ENCODE peak calls at places on chromosomes 3 and 15, in eight cellular contexts. One of them, this sample, is unnamed.

GRCh38 chr3:45544024-45544718 is 50.4 kb upstream of the LIMD1 start:
- DNase-seq in mammary epithelial cell: no peak
- DNase-seq in tibial artery: no peak
- DNase-seq in OCI-LY7: no peak
- DNase-seq in uterus: no peak
- DNase-seq in fibroblast of pulmonary artery: peak; percentile 8
- DNase-seq in H9: no peak
- DNase-seq in cardiac muscle cell: no peak
- DNase-seq in this sample: no peak

GRCh38 chr15:70863450-70864218 is 9.7 kb upstream of the LARP6 start:
- DNase-seq in mammary epithelial cell: peak; percentile 96
- DNase-seq in tibial artery: no peak
- DNase-seq in OCI-LY7: no peak
- DNase-seq in uterus: no peak
- DNase-seq in fibroblast of pulmonary artery: peak; percentile 86
- DNase-seq in H9: no peak
- DNase-seq in cardiac muscle cell: no peak
- DNase-seq in this sample: no peak

GRCh38 chr15:42650208-42651066 is 75.0 kb downstream of the STARD9 start:
- DNase-seq in mammary epithelial cell: peak; percentile 85
- DNase-seq in tibial artery: peak; percentile 64
- DNase-seq in OCI-LY7: peak; percentile 80
- DNase-seq in uterus: peak; percentile 63
- DNase-seq in fibroblast of pulmonary artery: peak; percentile 90
- DNase-seq in H9: peak; percentile 51
- DNase-seq in cardiac muscle cell: peak; percentile 74
- DNase-seq in this sample: peak; percentile 25

GRCh38 chr3:49785565-49786356 is 581 bp downstream of the IP6K1 start:
- DNase-seq in mammary epithelial cell: peak; percentile 44
- DNase-seq in tibial artery: no peak
- DNase-seq in OCI-LY7: peak; percentile 37
- DNase-seq in uterus: peak; percentile 35
- DNase-seq in fibroblast of pulmonary artery: peak; percentile 39
- DNase-seq in H9: no peak
- DNase-seq in cardiac muscle cell: peak; percentile 59
- DNase-seq in this sample: peak; percentile 25

GRCh38 chr3:110575702-110576101 is 495.9 kb upstream of the NECTIN3 start:
- DNase-seq in mammary epithelial cell: no peak
- DNase-seq in tibial artery: no peak
- DNase-seq in OCI-LY7: no peak
- DNase-seq in uterus: no peak
- DNase-seq in fibroblast of pulmonary artery: no peak
- DNase-seq in H9: peak; percentile 30
- DNase-seq in cardiac muscle cell: no peak
- DNase-seq in this sample: no peak

GRCh38 chr3:39937315-39937714 is 127.9 kb downstream of the MYRIP start:
- DNase-seq in mammary epithelial cell: no peak
- DNase-seq in tibial artery: no peak
- DNase-seq in OCI-LY7: no peak
- DNase-seq in uterus: no peak
- DNase-seq in fibroblast of pulmonary artery: no peak
- DNase-seq in H9: no peak
- DNase-seq in cardiac muscle cell: no peak
- DNase-seq in this sample: no peak

GRCh38 chr3:114539525-114539924 is 245.7 kb downstream of the TIGIT start:
- DNase-seq in mammary epithelial cell: no peak
- DNase-seq in tibial artery: no peak
- DNase-seq in OCI-LY7: no peak
- DNase-seq in uterus: no peak
- DNase-seq in fibroblast of pulmonary artery: no peak
- DNase-seq in H9: no peak
- DNase-seq in cardiac muscle cell: no peak
- DNase-seq in this sample: no peak

GRCh38 chr3:171811059-171811912 is 1.0 kb upstream of the PLD1 start:
- DNase-seq in mammary epithelial cell: peak; percentile 98
- DNase-seq in tibial artery: peak; percentile 49
- DNase-seq in OCI-LY7: no peak
- DNase-seq in uterus: peak; percentile 70
- DNase-seq in fibroblast of pulmonary artery: peak; percentile 99
- DNase-seq in H9: no peak
- DNase-seq in cardiac muscle cell: no peak
- DNase-seq in this sample: no peak

GRCh38 chr15:76588811-76589747 is 252.5 kb downstream of the ISL2 start:
- DNase-seq in mammary epithelial cell: peak; percentile 50
- DNase-seq in tibial artery: no peak
- DNase-seq in OCI-LY7: no peak
- DNase-seq in uterus: no peak
- DNase-seq in fibroblast of pulmonary artery: no peak
- DNase-seq in H9: no peak
- DNase-seq in cardiac muscle cell: no peak
- DNase-seq in this sample: no peak

GRCh38 chr15:73273181-73274002 is 95.4 kb downstream of the HCN4 start:
- DNase-seq in mammary epithelial cell: peak; percentile 47
- DNase-seq in tibial artery: peak; percentile 38
- DNase-seq in OCI-LY7: peak; percentile 56
- DNase-seq in uterus: peak; percentile 49
- DNase-seq in fibroblast of pulmonary artery: peak; percentile 76
- DNase-seq in H9: peak; percentile 66
- DNase-seq in cardiac muscle cell: peak; percentile 73
- DNase-seq in this sample: peak; percentile 30

GRCh38 chr3:71185733-71186455 is 397.6 kb downstream of the FOXP1 start:
- DNase-seq in mammary epithelial cell: peak; percentile 59
- DNase-seq in tibial artery: no peak
- DNase-seq in OCI-LY7: peak; percentile 10
- DNase-seq in uterus: no peak
- DNase-seq in fibroblast of pulmonary artery: peak; percentile 71
- DNase-seq in H9: no peak
- DNase-seq in cardiac muscle cell: no peak
- DNase-seq in this sample: no peak

GRCh38 chr15:51071609-51072008 is 23.1 kb downstream of the TNFAIP8L3 start:
- DNase-seq in mammary epithelial cell: no peak
- DNase-seq in tibial artery: no peak
- DNase-seq in OCI-LY7: no peak
- DNase-seq in uterus: no peak
- DNase-seq in fibroblast of pulmonary artery: no peak
- DNase-seq in H9: no peak
- DNase-seq in cardiac muscle cell: no peak
- DNase-seq in this sample: no peak

GRCh38 chr15:80789296-80789695 is 10.1 kb downstream of the CEMIP start:
- DNase-seq in mammary epithelial cell: no peak
- DNase-seq in tibial artery: no peak
- DNase-seq in OCI-LY7: no peak
- DNase-seq in uterus: no peak
- DNase-seq in fibroblast of pulmonary artery: no peak
- DNase-seq in H9: no peak
- DNase-seq in cardiac muscle cell: no peak
- DNase-seq in this sample: no peak

GRCh38 chr3:139941580-139941979 is 6.6 kb downstream of the CLSTN2 start:
- DNase-seq in mammary epithelial cell: no peak
- DNase-seq in tibial artery: no peak
- DNase-seq in OCI-LY7: no peak
- DNase-seq in uterus: no peak
- DNase-seq in fibroblast of pulmonary artery: no peak
- DNase-seq in H9: no peak
- DNase-seq in cardiac muscle cell: no peak
- DNase-seq in this sample: no peak

GRCh38 chr3:3629911-3630310 is 169.3 kb upstream of the LRRN1 start:
- DNase-seq in mammary epithelial cell: no peak
- DNase-seq in tibial artery: no peak
- DNase-seq in OCI-LY7: no peak
- DNase-seq in uterus: no peak
- DNase-seq in fibroblast of pulmonary artery: peak; percentile 6
- DNase-seq in H9: no peak
- DNase-seq in cardiac muscle cell: no peak
- DNase-seq in this sample: no peak

GRCh38 chr15:45762726-45763125 is 127.9 kb downstream of the SQOR start:
- DNase-seq in mammary epithelial cell: no peak
- DNase-seq in tibial artery: no peak
- DNase-seq in OCI-LY7: no peak
- DNase-seq in uterus: no peak
- DNase-seq in fibroblast of pulmonary artery: no peak
- DNase-seq in H9: no peak
- DNase-seq in cardiac muscle cell: no peak
- DNase-seq in this sample: no peak

GRCh38 chr3:170865209-170866094 is 4.5 kb downstream of the RPL22L1 start:
- DNase-seq in mammary epithelial cell: peak; percentile 9
- DNase-seq in tibial artery: no peak
- DNase-seq in OCI-LY7: no peak
- DNase-seq in uterus: no peak
- DNase-seq in fibroblast of pulmonary artery: no peak
- DNase-seq in H9: no peak
- DNase-seq in cardiac muscle cell: no peak
- DNase-seq in this sample: no peak

DNA sequence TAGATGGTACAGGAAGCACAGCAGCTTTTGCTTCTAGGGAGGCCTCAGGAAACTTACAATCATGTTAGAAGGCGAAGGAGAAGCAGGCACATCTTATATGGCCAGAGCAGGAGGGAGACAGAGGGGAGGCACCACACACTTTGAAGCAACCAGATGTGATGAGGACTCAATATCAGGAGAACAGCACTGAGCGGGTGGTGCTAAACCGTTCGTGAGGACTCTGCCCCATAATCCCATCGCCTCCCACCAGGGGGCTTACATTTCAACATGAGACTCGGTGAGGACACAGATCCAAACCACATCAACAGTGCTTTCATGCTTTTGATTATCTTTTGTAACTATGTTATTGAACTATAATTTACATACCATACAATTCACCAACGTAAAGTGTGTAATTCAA is 7.6 kb upstream of the TMEM44 start:
- DNase-seq in mammary epithelial cell: no peak
- DNase-seq in tibial artery: no peak
- DNase-seq in OCI-LY7: peak; percentile 27
- DNase-seq in uterus: no peak
- DNase-seq in fibroblast of pulmonary artery: peak; percentile 62
- DNase-seq in H9: no peak
- DNase-seq in cardiac muscle cell: no peak
- DNase-seq in this sample: no peak
- TF ChIP-seq CTCF in mammary epithelial cell: no peak
- TF ChIP-seq CTCF in tibial artery: no peak
- TF ChIP-seq CTCF in OCI-LY7: peak; percentile 63
- TF ChIP-seq CTCF in uterus: no peak
- TF ChIP-seq CTCF in fibroblast of pulmonary artery: peak; percentile 44
- TF ChIP-seq CTCF in H9: peak; percentile 52
- TF ChIP-seq CTCF in cardiac muscle cell: peak; percentile 48
- TF ChIP-seq CTCF in this sample: peak; percentile 55

GRCh38 chr3:14123308-14124222 is 1.1 kb downstream of the CHCHD4 start:
- DNase-seq in mammary epithelial cell: no peak
- DNase-seq in tibial artery: no peak
- DNase-seq in OCI-LY7: peak; percentile 36
- DNase-seq in uterus: no peak
- DNase-seq in fibroblast of pulmonary artery: no peak
- DNase-seq in H9: no peak
- DNase-seq in cardiac muscle cell: no peak
- DNase-seq in this sample: no peak
- TF ChIP-seq CTCF in mammary epithelial cell: no peak
- TF ChIP-seq CTCF in tibial artery: no peak
- TF ChIP-seq CTCF in OCI-LY7: peak; percentile 67
- TF ChIP-seq CTCF in uterus: no peak
- TF ChIP-seq CTCF in fibroblast of pulmonary artery: no peak
- TF ChIP-seq CTCF in H9: no peak
- TF ChIP-seq CTCF in cardiac muscle cell: no peak
- TF ChIP-seq CTCF in this sample: no peak

GRCh38 chr15:99384992-99385669 is 133.8 kb downstream of the LRRC28 start:
- DNase-seq in mammary epithelial cell: no peak
- DNase-seq in tibial artery: no peak
- DNase-seq in OCI-LY7: no peak
- DNase-seq in uterus: no peak
- DNase-seq in fibroblast of pulmonary artery: no peak
- DNase-seq in H9: no peak
- DNase-seq in cardiac muscle cell: no peak
- DNase-seq in this sample: no peak
- TF ChIP-seq CTCF in mammary epithelial cell: no peak
- TF ChIP-seq CTCF in tibial artery: no peak
- TF ChIP-seq CTCF in OCI-LY7: peak; percentile 59
- TF ChIP-seq CTCF in uterus: no peak
- TF ChIP-seq CTCF in fibroblast of pulmonary artery: no peak
- TF ChIP-seq CTCF in H9: no peak
- TF ChIP-seq CTCF in cardiac muscle cell: peak; percentile 17
- TF ChIP-seq CTCF in this sample: peak; percentile 12

GRCh38 chr3:177816667-177817208 is 619.5 kb upstream of the TBL1XR1 start:
- DNase-seq in mammary epithelial cell: peak; percentile 92
- DNase-seq in tibial artery: no peak
- DNase-seq in OCI-LY7: peak; percentile 4
- DNase-seq in uterus: no peak
- DNase-seq in fibroblast of pulmonary artery: peak; percentile 91
- DNase-seq in H9: no peak
- DNase-seq in cardiac muscle cell: no peak
- DNase-seq in this sample: no peak
- TF ChIP-seq CTCF in mammary epithelial cell: peak; percentile 39
- TF ChIP-seq CTCF in tibial artery: peak; percentile 27
- TF ChIP-seq CTCF in OCI-LY7: peak; percentile 47
- TF ChIP-seq CTCF in uterus: peak; percentile 8
- TF ChIP-seq CTCF in fibroblast of pulmonary artery: peak; percentile 28
- TF ChIP-seq CTCF in H9: peak; percentile 42
- TF ChIP-seq CTCF in cardiac muscle cell: peak; percentile 33
- TF ChIP-seq CTCF in this sample: no peak

GRCh38 chr3:184175981-184176376 is 1.3 kb downstream of the AP2M1 start:
- DNase-seq in mammary epithelial cell: no peak
- DNase-seq in tibial artery: no peak
- DNase-seq in OCI-LY7: no peak
- DNase-seq in uterus: no peak
- DNase-seq in fibroblast of pulmonary artery: no peak
- DNase-seq in H9: no peak
- DNase-seq in cardiac muscle cell: no peak
- DNase-seq in this sample: no peak
- TF ChIP-seq CTCF in mammary epithelial cell: no peak
- TF ChIP-seq CTCF in tibial artery: no peak
- TF ChIP-seq CTCF in OCI-LY7: no peak
- TF ChIP-seq CTCF in uterus: no peak
- TF ChIP-seq CTCF in fibroblast of pulmonary artery: no peak
- TF ChIP-seq CTCF in H9: no peak
- TF ChIP-seq CTCF in cardiac muscle cell: no peak
- TF ChIP-seq CTCF in this sample: no peak

GRCh38 chr3:158731938-158732855 is at the start of gene RARRES1:
- DNase-seq in mammary epithelial cell: peak; percentile 70
- DNase-seq in tibial artery: peak; percentile 71
- DNase-seq in OCI-LY7: no peak
- DNase-seq in uterus: peak; percentile 75
- DNase-seq in fibroblast of pulmonary artery: peak; percentile 58
- DNase-seq in H9: peak; percentile 55
- DNase-seq in cardiac muscle cell: peak; percentile 77
- DNase-seq in this sample: peak; percentile 51
- TF ChIP-seq CTCF in mammary epithelial cell: no peak
- TF ChIP-seq CTCF in tibial artery: no peak
- TF ChIP-seq CTCF in OCI-LY7: no peak
- TF ChIP-seq CTCF in uterus: no peak
- TF ChIP-seq CTCF in fibroblast of pulmonary artery: no peak
- TF ChIP-seq CTCF in H9: peak; percentile 14
- TF ChIP-seq CTCF in cardiac muscle cell: no peak
- TF ChIP-seq CTCF in this sample: peak; percentile 21

DNA sequence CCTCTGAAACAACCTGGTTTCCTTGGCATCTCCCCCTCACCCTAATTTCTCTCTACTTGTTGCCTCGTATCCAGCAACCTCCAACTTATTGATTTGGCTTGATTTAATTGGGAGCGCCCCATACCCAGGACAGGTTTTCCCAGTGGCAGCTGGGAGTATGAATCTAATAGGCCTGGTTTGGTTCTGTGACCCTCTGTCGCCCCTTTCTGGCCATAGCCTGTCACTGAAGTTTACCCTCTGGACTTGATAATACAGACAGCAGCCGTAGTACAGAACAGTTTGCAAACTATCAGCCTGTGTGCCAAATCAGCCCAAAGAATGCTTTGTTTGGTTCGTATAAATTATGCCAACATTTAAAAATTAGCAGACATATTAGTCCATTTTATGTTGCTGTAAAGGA is 525.1 kb upstream of the GOLIM4 start:
- DNase-seq in mammary epithelial cell: no peak
- DNase-seq in tibial artery: no peak
- DNase-seq in OCI-LY7: peak; percentile 32
- DNase-seq in uterus: no peak
- DNase-seq in fibroblast of pulmonary artery: peak; percentile 28
- DNase-seq in H9: peak; percentile 71
- DNase-seq in cardiac muscle cell: peak; percentile 76
- DNase-seq in this sample: peak; percentile 24
- TF ChIP-seq CTCF in mammary epithelial cell: peak; percentile 36
- TF ChIP-seq CTCF in tibial artery: no peak
- TF ChIP-seq CTCF in OCI-LY7: peak; percentile 75
- TF ChIP-seq CTCF in uterus: no peak
- TF ChIP-seq CTCF in fibroblast of pulmonary artery: peak; percentile 40
- TF ChIP-seq CTCF in H9: peak; percentile 86
- TF ChIP-seq CTCF in cardiac muscle cell: peak; percentile 55
- TF ChIP-seq CTCF in this sample: peak; percentile 73

This sample was measured in progenitor cell of endocrine pancreas.